ENCODE peak calls at places on chromosomes 2 and 18, in six cellular contexts. Y is HCT116; D is fibroblast of lung; A is CD4-positive, alpha-beta T cell; N is neural progenitor cell; W is colonic mucosa. X is an unnamed sample.

GRCh38 chr2:44834656-44835055 is 106.8 kb upstream of the SIX3 start:
- DNase-seq in W (no peak), N (no peak), Y (no peak), D (no peak), A (no peak), X (no peak)

GRCh38 chr2:37625781-37626548 is 45.5 kb downstream of the CDC42EP3 start:
- DNase-seq in A (peak), W (no peak), N (no peak), D (peak), Y (no peak), X (no peak)

GRCh38 chr2:210302326-210302725 is 12.6 kb downstream of the MYL1 start:
- DNase-seq in W (no peak), D (peak), N (no peak), Y (no peak), A (no peak), X (no peak)

GRCh38 chr2:198062826-198063225 is 258.4 kb downstream of the PLCL1 start:
- DNase-seq in W (no peak), D (no peak), N (no peak), Y (no peak), A (no peak), X (no peak)

GRCh38 chr18:27991391-27991790 is 185.5 kb downstream of the CDH2 start:
- DNase-seq in A (no peak), Y (no peak), D (peak), W (no peak), N (no peak), X (no peak)

GRCh38 chr2:10362898-10363195 is 60.1 kb downstream of the HPCAL1 start:
- DNase-seq in N (no peak), W (no peak), D (no peak), Y (no peak), A (no peak), X (no peak)

GRCh38 chr2:101806123-101806522 is 108.6 kb downstream of the MAP4K4 start:
- DNase-seq in W (no peak), A (no peak), N (no peak), Y (peak), D (peak), X (no peak)

GRCh38 chr2:68418855-68419254 is 48.2 kb downstream of the FBXO48 start:
- DNase-seq in D (no peak), N (peak), Y (no peak), A (no peak), W (no peak), X (no peak)

DNA sequence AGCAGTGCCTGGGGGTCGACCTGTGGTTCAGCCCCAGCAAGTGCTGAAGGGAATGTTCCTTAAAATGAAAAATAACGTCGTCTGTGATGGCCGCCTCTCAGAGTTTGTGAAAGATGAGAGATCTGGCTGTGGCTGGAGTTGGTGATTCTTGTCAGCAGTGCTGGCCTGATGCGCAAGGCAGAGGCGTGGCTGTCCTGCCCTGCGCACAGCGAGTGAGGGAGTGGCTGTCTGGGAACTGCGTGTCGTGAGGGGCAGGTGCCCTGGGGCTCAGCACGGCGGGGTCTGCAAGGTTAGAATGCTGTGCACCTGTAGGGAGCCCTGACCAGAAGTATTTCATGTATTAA is 8.8 kb downstream of the NFATC1 start:
- DNase-seq in Y (no peak), N (no peak), A (no peak), D (no peak), W (no peak), X (no peak)
- H3K27ac ChIP-seq in Y (no peak), N (no peak), A (peak), D (no peak), W (peak), X (no peak)

GRCh38 chr2:42864641-42865280 is 72.4 kb upstream of the HAAO start:
- DNase-seq in D (no peak), Y (no peak), W (no peak), N (no peak), A (no peak), X (no peak)

GRCh38 chr2:42867093-42868065 is 75.0 kb upstream of the HAAO start:
- DNase-seq in Y (no peak), D (no peak), A (no peak), W (no peak), N (no peak), X (no peak)

GRCh38 chr2:42864222-42864621 is 71.8 kb upstream of the HAAO start:
- DNase-seq in N (no peak), W (no peak), Y (no peak), A (no peak), D (no peak), X (no peak)

GRCh38 chr2:42868096-42868495 is 75.7 kb upstream of the HAAO start:
- DNase-seq in D (no peak), A (no peak), N (no peak), W (no peak), Y (no peak), X (no peak)

GRCh38 chr2:42865884-42866861 is 73.8 kb upstream of the HAAO start:
- DNase-seq in W (no peak), D (no peak), A (no peak), Y (no peak), N (no peak), X (no peak)
- H3K27ac ChIP-seq in W (no peak), D (no peak), A (no peak), Y (no peak), N (no peak), X (no peak)

GRCh38 chr2:189581354-189582139 is 961 bp upstream of the SLC40A1 start:
- DNase-seq in N (peak), A (no peak), W (peak), D (no peak), Y (no peak), X (no peak)

GRCh38 chr2:189580662-189581353 is at the start of gene SLC40A1:
- DNase-seq in N (peak), Y (no peak), D (peak), W (peak), A (peak), X (peak)

GRCh38 chr2:189578272-189578671 is 2.3 kb downstream of the SLC40A1 start:
- DNase-seq in D (no peak), W (no peak), A (no peak), N (no peak), Y (no peak), X (no peak)

GRCh38 chr2:189580267-189580661 is 322 bp downstream of the SLC40A1 start:
- DNase-seq in A (peak), W (no peak), N (peak), Y (no peak), D (peak), X (no peak)

GRCh38 chr2:189579585-189579984 is 1.0 kb downstream of the SLC40A1 start:
- DNase-seq in A (no peak), Y (no peak), N (no peak), D (no peak), W (no peak), X (no peak)
- H3K27ac ChIP-seq in A (no peak), Y (no peak), N (no peak), D (no peak), W (peak), X (no peak)

DNA sequence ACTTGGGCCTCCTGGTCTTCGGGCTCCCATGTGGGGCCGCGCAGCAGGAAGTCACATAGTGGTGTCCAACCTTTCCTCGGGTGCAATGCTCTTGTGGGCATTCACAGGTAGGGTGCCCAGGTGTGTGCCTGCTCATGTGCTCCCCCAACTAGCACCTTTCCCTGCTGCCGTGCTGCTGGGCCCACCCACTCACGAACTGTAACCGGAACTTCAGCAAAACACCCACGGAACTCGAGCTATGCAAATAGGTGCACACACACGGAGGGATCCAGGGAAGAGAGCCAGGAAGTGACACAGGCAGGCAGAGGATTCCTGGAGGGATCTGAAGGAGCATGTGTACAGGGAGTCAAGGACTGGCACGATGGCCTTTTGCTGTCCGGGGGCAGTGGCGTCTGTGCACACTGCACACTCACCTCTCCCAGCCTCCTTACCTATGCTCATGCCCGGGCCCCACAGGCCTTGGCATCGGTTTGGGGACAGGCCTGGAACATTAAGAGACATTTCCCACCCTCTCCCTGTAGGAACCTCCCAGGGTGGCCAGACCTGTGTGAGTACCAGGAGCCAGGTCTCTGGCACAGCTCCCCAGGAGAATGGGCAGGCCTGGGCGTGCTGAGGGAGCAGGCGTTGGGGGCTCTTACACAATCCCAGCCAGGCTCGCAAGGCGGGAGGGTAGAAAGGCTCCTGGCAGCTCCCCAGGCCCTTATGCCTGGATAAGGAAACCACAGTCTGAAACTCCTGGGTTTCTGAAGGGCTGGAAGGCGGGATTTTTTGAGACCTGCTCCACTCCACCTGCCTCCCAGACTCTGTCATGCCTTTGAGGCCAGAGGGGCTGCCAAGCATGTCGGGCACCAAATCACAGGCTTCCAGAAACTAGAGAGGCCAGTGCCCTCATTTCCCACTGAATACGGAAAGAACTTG is 6.6 kb upstream of the PTMA start:
- DNase-seq in D (peak), A (no peak), Y (no peak), N (peak), W (no peak), X (peak)
- H3K27ac ChIP-seq in D (no peak), A (no peak), Y (peak), N (no peak), W (no peak), X (peak)

GRCh38 chr18:35028556-35028955 is 12.7 kb upstream of the MAPRE2 start:
- DNase-seq in W (no peak), Y (no peak), D (peak), N (no peak), A (no peak), X (no peak)
- H3K27ac ChIP-seq in W (no peak), Y (no peak), D (peak), N (no peak), A (peak), X (no peak)

GRCh38 chr2:174039551-174040416 is 74.6 kb upstream of the SP3 start:
- DNase-seq in D (peak), A (peak), W (peak), N (peak), Y (peak), X (peak)
- H3K27ac ChIP-seq in D (peak), A (peak), W (peak), N (no peak), Y (peak), X (peak)

GRCh38 chr2:74457129-74457548 is 1.1 kb upstream of the WBP1 start:
- DNase-seq in Y (no peak), A (no peak), W (peak), N (no peak), D (peak), X (no peak)
- H3K27ac ChIP-seq in Y (peak), A (peak), W (peak), N (peak), D (no peak), X (peak)